ENCODE peak calls at places on chromosomes 16 and 17, in six cellular contexts. One of them, this sample, is unnamed.

GRCh38 chr17:6597727-6598126 is 41.4 kb upstream of the PITPNM3 start:
- DNase-seq in coronary artery: no peak
- DNase-seq in pancreas: no peak
- DNase-seq in DND-41: no peak
- DNase-seq in tibial nerve: no peak
- DNase-seq in esophagus muscularis mucosa: no peak
- DNase-seq in this sample: no peak

GRCh38 chr17:54891176-54891821 is 9.4 kb upstream of the TOM1L1 start:
- DNase-seq in coronary artery: no peak
- DNase-seq in pancreas: no peak
- DNase-seq in DND-41: peak
- DNase-seq in tibial nerve: no peak
- DNase-seq in esophagus muscularis mucosa: no peak
- DNase-seq in this sample: no peak

GRCh38 chr16:84088695-84089395 is 27.9 kb downstream of the MBTPS1 start:
- DNase-seq in coronary artery: no peak
- DNase-seq in pancreas: no peak
- DNase-seq in DND-41: peak
- DNase-seq in tibial nerve: no peak
- DNase-seq in esophagus muscularis mucosa: no peak
- DNase-seq in this sample: no peak

GRCh38 chr17:44213403-44214229 is 5.9 kb downstream of the UBTF start:
- DNase-seq in coronary artery: no peak
- DNase-seq in pancreas: no peak
- DNase-seq in DND-41: no peak
- DNase-seq in tibial nerve: no peak
- DNase-seq in esophagus muscularis mucosa: no peak
- DNase-seq in this sample: no peak

GRCh38 chr16:61926766-61927165 is 109.5 kb downstream of the CDH8 start:
- DNase-seq in coronary artery: no peak
- DNase-seq in pancreas: no peak
- DNase-seq in DND-41: no peak
- DNase-seq in tibial nerve: no peak
- DNase-seq in esophagus muscularis mucosa: no peak
- DNase-seq in this sample: no peak

GRCh38 chr16:78925071-78925714 is 675.3 kb downstream of the MAF start:
- DNase-seq in coronary artery: no peak
- DNase-seq in pancreas: no peak
- DNase-seq in DND-41: peak
- DNase-seq in tibial nerve: no peak
- DNase-seq in esophagus muscularis mucosa: no peak
- DNase-seq in this sample: no peak

GRCh38 chr17:75475851-75476250 is 19.4 kb downstream of the TMEM94 start:
- DNase-seq in coronary artery: no peak
- DNase-seq in pancreas: no peak
- DNase-seq in DND-41: no peak
- DNase-seq in tibial nerve: no peak
- DNase-seq in esophagus muscularis mucosa: no peak
- DNase-seq in this sample: no peak

GRCh38 chr16:82699262-82699661 is 72.5 kb downstream of the CDH13 start:
- DNase-seq in coronary artery: no peak
- DNase-seq in pancreas: no peak
- DNase-seq in DND-41: no peak
- DNase-seq in tibial nerve: no peak
- DNase-seq in esophagus muscularis mucosa: no peak
- DNase-seq in this sample: no peak

GRCh38 chr17:60959696-60960095 is 282.0 kb downstream of the BCAS3 start:
- DNase-seq in coronary artery: no peak
- DNase-seq in pancreas: no peak
- DNase-seq in DND-41: no peak
- DNase-seq in tibial nerve: no peak
- DNase-seq in esophagus muscularis mucosa: no peak
- DNase-seq in this sample: no peak

GRCh38 chr17:36463916-36464764 is 22.3 kb upstream of the ZNHIT3 start:
- DNase-seq in coronary artery: no peak
- DNase-seq in pancreas: peak
- DNase-seq in DND-41: no peak
- DNase-seq in tibial nerve: no peak
- DNase-seq in esophagus muscularis mucosa: no peak
- DNase-seq in this sample: no peak

GRCh38 chr17:31677681-31678080 is 181.4 kb downstream of the COPRS start:
- DNase-seq in coronary artery: peak
- DNase-seq in pancreas: no peak
- DNase-seq in DND-41: no peak
- DNase-seq in tibial nerve: no peak
- DNase-seq in esophagus muscularis mucosa: no peak
- DNase-seq in this sample: no peak

GRCh38 chr17:64315032-64315490 is 52.0 kb upstream of the TEX2 start:
- DNase-seq in coronary artery: peak
- DNase-seq in pancreas: no peak
- DNase-seq in DND-41: no peak
- DNase-seq in tibial nerve: peak
- DNase-seq in esophagus muscularis mucosa: peak
- DNase-seq in this sample: peak

GRCh38 chr17:46819906-46820351 is 1.4 kb upstream of the WNT3 start:
- DNase-seq in coronary artery: no peak
- DNase-seq in pancreas: no peak
- DNase-seq in DND-41: no peak
- DNase-seq in tibial nerve: no peak
- DNase-seq in esophagus muscularis mucosa: no peak
- DNase-seq in this sample: no peak

GRCh38 chr17:4673986-4674770 is 29.8 kb downstream of the PELP1 start:
- DNase-seq in coronary artery: no peak
- DNase-seq in pancreas: no peak
- DNase-seq in DND-41: no peak
- DNase-seq in tibial nerve: no peak
- DNase-seq in esophagus muscularis mucosa: no peak
- DNase-seq in this sample: no peak

GRCh38 chr17:8237175-8237574 is 10.7 kb downstream of the CTC1 start:
- DNase-seq in coronary artery: no peak
- DNase-seq in pancreas: no peak
- DNase-seq in DND-41: no peak
- DNase-seq in tibial nerve: no peak
- DNase-seq in esophagus muscularis mucosa: no peak
- DNase-seq in this sample: no peak

GRCh38 chr16:49838361-49838638 is 17.6 kb downstream of the ZNF423 start:
- DNase-seq in coronary artery: no peak
- DNase-seq in pancreas: no peak
- DNase-seq in DND-41: no peak
- DNase-seq in tibial nerve: no peak
- DNase-seq in esophagus muscularis mucosa: no peak
- DNase-seq in this sample: no peak
- H3K27ac ChIP-seq in coronary artery: no peak
- H3K27ac ChIP-seq in pancreas: no peak
- H3K27ac ChIP-seq in DND-41: no peak
- H3K27ac ChIP-seq in tibial nerve: peak
- H3K27ac ChIP-seq in esophagus muscularis mucosa: peak
- H3K27ac ChIP-seq in this sample: no peak

GRCh38 chr17:76737676-76738467 is at the start of gene MFSD11:
- DNase-seq in coronary artery: no peak
- DNase-seq in pancreas: peak
- DNase-seq in DND-41: peak
- DNase-seq in tibial nerve: peak
- DNase-seq in esophagus muscularis mucosa: peak
- DNase-seq in this sample: peak

GRCh38 chr17:76740329-76741118 is 2.6 kb downstream of the MFSD11 start:
- DNase-seq in coronary artery: no peak
- DNase-seq in pancreas: no peak
- DNase-seq in DND-41: no peak
- DNase-seq in tibial nerve: no peak
- DNase-seq in esophagus muscularis mucosa: no peak
- DNase-seq in this sample: no peak

GRCh38 chr17:76736349-76737081 is 616 bp downstream of the SRSF2 start:
- DNase-seq in coronary artery: peak
- DNase-seq in pancreas: peak
- DNase-seq in DND-41: peak
- DNase-seq in tibial nerve: peak
- DNase-seq in esophagus muscularis mucosa: peak
- DNase-seq in this sample: no peak

GRCh38 chr17:76737082-76737675 is at the start of gene SRSF2:
- DNase-seq in coronary artery: peak
- DNase-seq in pancreas: peak
- DNase-seq in DND-41: peak
- DNase-seq in tibial nerve: peak
- DNase-seq in esophagus muscularis mucosa: peak
- DNase-seq in this sample: peak

DNA sequence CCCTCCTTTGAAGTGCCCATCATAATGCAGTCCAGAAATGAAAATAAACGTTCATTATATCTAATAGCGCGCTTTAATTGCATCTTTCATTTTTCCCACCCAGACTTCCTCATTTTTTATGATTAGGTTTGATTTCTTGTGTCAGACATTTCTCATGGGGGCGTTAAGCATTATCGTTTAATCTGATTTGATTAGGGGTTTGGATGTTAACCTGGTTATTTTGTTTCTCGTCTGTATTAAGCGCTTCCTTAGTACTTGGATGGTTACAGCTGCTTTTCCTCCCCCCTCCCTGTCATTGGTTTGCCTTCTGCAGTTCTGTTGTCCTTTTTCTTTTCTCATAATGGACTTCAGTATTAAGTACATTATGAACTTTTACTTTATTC is 540 bp downstream of the MFSD11 start:
- DNase-seq in coronary artery: no peak
- DNase-seq in pancreas: no peak
- DNase-seq in DND-41: no peak
- DNase-seq in tibial nerve: no peak
- DNase-seq in esophagus muscularis mucosa: no peak
- DNase-seq in this sample: no peak
- H3K4me3 ChIP-seq in coronary artery: peak
- H3K4me3 ChIP-seq in pancreas: peak
- H3K4me3 ChIP-seq in DND-41: peak
- H3K4me3 ChIP-seq in tibial nerve: peak
- H3K4me3 ChIP-seq in esophagus muscularis mucosa: peak
- H3K4me3 ChIP-seq in this sample: peak

DNA sequence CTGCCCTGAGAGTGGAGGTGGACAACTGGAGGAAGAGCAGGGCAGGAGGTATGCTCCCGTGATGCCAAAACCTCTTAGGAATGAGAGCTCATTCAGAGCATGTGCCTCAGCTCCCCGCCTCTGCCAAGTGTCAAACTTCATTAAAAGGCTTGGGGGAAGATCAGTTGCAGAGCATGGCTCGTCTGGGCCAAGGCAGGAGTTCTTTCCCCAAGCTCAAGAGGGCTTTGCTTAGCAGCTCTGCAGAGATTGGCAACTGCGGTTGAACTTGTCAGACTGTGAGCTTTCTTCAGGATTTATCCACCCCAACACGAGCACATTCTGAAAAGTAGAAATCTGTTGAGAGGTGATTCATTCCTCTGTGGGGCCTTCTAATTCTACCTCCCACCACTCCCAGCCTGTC is 248.1 kb downstream of the HS3ST3A1 start:
- DNase-seq in coronary artery: no peak
- DNase-seq in pancreas: no peak
- DNase-seq in DND-41: no peak
- DNase-seq in tibial nerve: no peak
- DNase-seq in esophagus muscularis mucosa: no peak
- DNase-seq in this sample: no peak
- H3K27ac ChIP-seq in coronary artery: no peak
- H3K27ac ChIP-seq in pancreas: no peak
- H3K27ac ChIP-seq in DND-41: no peak
- H3K27ac ChIP-seq in tibial nerve: no peak
- H3K27ac ChIP-seq in esophagus muscularis mucosa: no peak
- H3K27ac ChIP-seq in this sample: no peak

GRCh38 chr16:278863-279366 is 1.5 kb upstream of the ARHGDIG start:
- DNase-seq in coronary artery: no peak
- DNase-seq in pancreas: peak
- DNase-seq in DND-41: peak
- DNase-seq in tibial nerve: no peak
- DNase-seq in esophagus muscularis mucosa: no peak
- DNase-seq in this sample: no peak

GRCh38 chr16:273547-274421 is 2.0 kb downstream of the RGS11 start:
- DNase-seq in coronary artery: no peak
- DNase-seq in pancreas: peak
- DNase-seq in DND-41: no peak
- DNase-seq in tibial nerve: no peak
- DNase-seq in esophagus muscularis mucosa: no peak
- DNase-seq in this sample: no peak

GRCh38 chr16:275786-276232 is at the start of gene RGS11:
- DNase-seq in coronary artery: no peak
- DNase-seq in pancreas: no peak
- DNase-seq in DND-41: no peak
- DNase-seq in tibial nerve: no peak
- DNase-seq in esophagus muscularis mucosa: no peak
- DNase-seq in this sample: no peak

GRCh38 chr16:275041-275621 is 613 bp downstream of the RGS11 start:
- DNase-seq in coronary artery: no peak
- DNase-seq in pancreas: no peak
- DNase-seq in DND-41: no peak
- DNase-seq in tibial nerve: no peak
- DNase-seq in esophagus muscularis mucosa: no peak
- DNase-seq in this sample: no peak

GRCh38 chr16:276360-277077 is 775 bp upstream of the RGS11 start:
- DNase-seq in coronary artery: no peak
- DNase-seq in pancreas: no peak
- DNase-seq in DND-41: no peak
- DNase-seq in tibial nerve: no peak
- DNase-seq in esophagus muscularis mucosa: no peak
- DNase-seq in this sample: no peak
- H3K4me3 ChIP-seq in coronary artery: peak
- H3K4me3 ChIP-seq in pancreas: no peak
- H3K4me3 ChIP-seq in DND-41: no peak
- H3K4me3 ChIP-seq in tibial nerve: no peak
- H3K4me3 ChIP-seq in esophagus muscularis mucosa: peak
- H3K4me3 ChIP-seq in this sample: peak